ENCODE peak calls at places on chromosomes 12 and 14, in eight cellular contexts. Z, H, G, N, J, R, W and A are unnamed samples.

GRCh38 chr14:77376380-77376770 is 519 bp downstream of the TMED8 start:
- DNase-seq in R (peak), H (no peak), J (no peak), G (no peak), Z (peak), N (peak), W (no peak), A (peak)

GRCh38 chr12:90090929-90091651 is 382.5 kb upstream of the ATP2B1 start:
- DNase-seq in H (no peak), W (no peak), R (no peak), J (peak), Z (peak), N (no peak), G (no peak), A (no peak)

GRCh38 chr14:72736348-72736747 is 157.6 kb downstream of the DPF3 start:
- DNase-seq in W (no peak), H (no peak), Z (no peak), N (no peak), R (no peak), J (peak), G (no peak), A (no peak)

GRCh38 chr14:61321385-61322010 is at the start of gene PRKCH:
- DNase-seq in W (peak), R (peak), J (no peak), H (peak), G (peak), Z (peak), N (peak), A (peak)

GRCh38 chr12:18576104-18576622 is 161.6 kb downstream of the PLCZ1 start:
- DNase-seq in J (no peak), G (no peak), W (no peak), N (no peak), H (no peak), R (no peak), Z (no peak), A (no peak)

GRCh38 chr12:115922952-115923564 is 354.4 kb downstream of the MED13L start:
- DNase-seq in R (no peak), H (no peak), G (no peak), Z (no peak), J (no peak), N (no peak), W (no peak), A (no peak)

GRCh38 chr14:106203438-106203837 is 677.1 kb downstream of the TMEM121 start:
- DNase-seq in R (no peak), W (no peak), J (no peak), H (no peak), Z (no peak), N (no peak), G (no peak), A (no peak)

GRCh38 chr14:30440986-30441385 is 118.0 kb upstream of the G2E3 start:
- DNase-seq in G (no peak), J (no peak), R (no peak), N (no peak), H (no peak), W (no peak), Z (no peak), A (no peak)